ENCODE peak calls at places on chromosomes 12 and 14, in five cellular contexts. C is T-cell, I is progenitor cell of endocrine pancreas, H is iPS-NIHi11, S is activated gamma-delta T cell treated with Interleukin-2 at 50 U/mL for 16 hours. U is an unnamed sample.

GRCh38 chr14:62654641-62655040 is 390.6 kb downstream of the KCNH5 start:
- DNase-seq in S (no peak), C (no peak), H (no peak), I (no peak), U (no peak)

GRCh38 chr12:16606201-16606849 is 363 bp upstream of the LMO3 start:
- DNase-seq in I (peak; percentile 56), C (no peak), H (peak; percentile 71), S (no peak), U (peak; percentile 30)

GRCh38 chr12:108643941-108644742 is 10.4 kb upstream of the SELPLG start:
- DNase-seq in I (no peak), C (no peak), S (no peak), H (no peak), U (no peak)

GRCh38 chr14:98834119-98834518 is 437.9 kb downstream of the BCL11B start:
- DNase-seq in S (no peak), H (no peak), I (no peak), C (no peak), U (no peak)

GRCh38 chr12:6369916-6370575 is 5.3 kb downstream of the SCNN1A start:
- DNase-seq in C (no peak), I (no peak), H (no peak), S (no peak), U (no peak)

GRCh38 chr12:1213205-1213604 is 222.2 kb downstream of the ERC1 start:
- DNase-seq in I (no peak), C (no peak), H (no peak), S (no peak), U (no peak)

GRCh38 chr14:65879218-65880009 is 466.9 kb downstream of the FUT8 start:
- DNase-seq in C (no peak), H (no peak), I (no peak), S (no peak), U (no peak)

GRCh38 chr12:88665051-88665450 is 84.8 kb upstream of the KITLG start:
- DNase-seq in I (no peak), C (no peak), S (no peak), H (no peak), U (no peak)

GRCh38 chr14:93033983-93034670 is 81.6 kb downstream of the ITPK1 start:
- DNase-seq in H (peak; percentile 78), I (no peak), C (peak; percentile 58), S (peak; percentile 64), U (no peak)

GRCh38 chr12:60872850-60873713 is 1277.3 kb downstream of the SLC16A7 start:
- DNase-seq in H (no peak), S (no peak), C (no peak), I (no peak), U (peak; percentile 21)

GRCh38 chr14:67358914-67359313 is 690 bp downstream of the ATP6V1D start:
- DNase-seq in S (no peak), H (peak; percentile 29), I (no peak), C (no peak), U (no peak)

GRCh38 chr14:94470311-94470710 is 5.7 kb downstream of the SERPINA9 start:
- DNase-seq in H (no peak), C (no peak), I (no peak), S (no peak), U (no peak)

GRCh38 chr12:6229823-6230222 is 29.6 kb downstream of the CD9 start:
- DNase-seq in I (no peak), C (no peak), S (no peak), H (no peak), U (no peak)

GRCh38 chr12:119988788-119989618 is at the start of gene BICDL1:
- DNase-seq in C (peak; percentile 98), S (peak; percentile 96), H (peak; percentile 95), I (peak; percentile 84), U (peak; percentile 99)

GRCh38 chr12:24821691-24822090 is 127.2 kb downstream of the BCAT1 start:
- DNase-seq in I (no peak), C (no peak), H (no peak), S (no peak), U (no peak)

GRCh38 chr14:98754343-98755025 is 517.5 kb downstream of the BCL11B start:
- DNase-seq in S (no peak), C (no peak), I (no peak), H (no peak), U (no peak)

GRCh38 chr12:11653215-11653753 is 3.8 kb downstream of the ETV6 start:
- DNase-seq in C (no peak), S (peak; percentile 19), I (no peak), H (no peak), U (no peak)

GRCh38 chr12:127245009-127245408 is 1022.0 kb upstream of the TMEM132C start:
- DNase-seq in H (no peak), I (no peak), S (no peak), C (no peak), U (no peak)

GRCh38 chr14:76348898-76349297 is 27.0 kb upstream of the ESRRB start:
- DNase-seq in S (no peak), C (no peak), I (no peak), H (peak; percentile 31), U (no peak)

GRCh38 chr14:52835122-52835903 is 43.9 kb upstream of the GNPNAT1 start:
- DNase-seq in H (peak; percentile 35), C (no peak), I (no peak), S (no peak), U (no peak)

GRCh38 chr12:12877789-12878455 is 13.4 kb upstream of the GPRC5A start:
- DNase-seq in C (no peak), I (no peak), H (no peak), S (no peak), U (no peak)

GRCh38 chr12:86261142-86261541 is 5.0 kb upstream of the MGAT4C start:
- DNase-seq in H (no peak), I (no peak), S (no peak), C (no peak), U (no peak)

GRCh38 chr14:58513272-58513671 is 85.8 kb downstream of the KIAA0586 start:
- DNase-seq in C (no peak), I (no peak), H (no peak), S (no peak), U (no peak)

GRCh38 chr12:128551266-128552025 is 272.3 kb downstream of the SLC15A4 start:
- DNase-seq in I (no peak), C (no peak), H (no peak), S (no peak), U (no peak)

GRCh38 chr14:96576359-96576758 is 74.2 kb downstream of the PAPOLA start:
- DNase-seq in C (no peak), S (no peak), I (no peak), H (no peak), U (no peak)

GRCh38 chr14:49770212-49770817 is 2.4 kb downstream of the KLHDC2 start:
- DNase-seq in I (no peak), S (no peak), H (no peak), C (no peak), U (peak; percentile 94)

GRCh38 chr14:71551291-71551955 is 380.8 kb upstream of the RGS6 start:
- DNase-seq in C (no peak), S (no peak), H (no peak), I (no peak), U (peak; percentile 35)

GRCh38 chr12:108612788-108613282 is 15.0 kb upstream of the TMEM119 start:
- DNase-seq in S (no peak), I (no peak), H (peak; percentile 76), C (no peak), U (peak; percentile 39)

U was measured in T47D.